ENCODE peak calls at places on chromosomes 16 and 17, in five cellular contexts. C is EH; Q is HCT116; V is stimulated activated CD4-positive, alpha-beta T cell treated with anti-CD3 and anti-CD28 coated beads, Interleukin-15, amount 100 ng/mL, for 48 hours; J is GM12892. P is an unnamed sample.

GRCh38 chr17:29620271-29620670 is 2.4 kb downstream of the CORO6 start:
- DNase-seq in C (peak; percentile 72), V (no peak), Q (peak; percentile 33), J (no peak), P (no peak)

GRCh38 chr16:10240854-10241613 is 58.8 kb upstream of the GRIN2A start:
- DNase-seq in V (no peak), C (peak; percentile 7), Q (no peak), J (no peak), P (no peak)

GRCh38 chr16:4780235-4780634 is 7.9 kb downstream of the SEPTIN12 start:
- DNase-seq in Q (no peak), C (peak; percentile 40), V (no peak), J (no peak), P (no peak)

GRCh38 chr16:8678068-8678927 is 3.9 kb downstream of the ABAT start:
- DNase-seq in J (no peak), V (no peak), C (peak; percentile 49), Q (no peak), P (no peak)

GRCh38 chr17:43444223-43445008 is 39.4 kb upstream of the DHX8 start:
- DNase-seq in C (peak; percentile 16), J (no peak), V (no peak), Q (no peak), P (no peak)

GRCh38 chr17:10357768-10358167 is 15.0 kb downstream of the MYH13 start:
- DNase-seq in C (no peak), V (no peak), Q (no peak), J (peak; percentile 29), P (no peak)

GRCh38 chr16:12690024-12690423 is 113.7 kb downstream of the CPPED1 start:
- DNase-seq in C (no peak), Q (no peak), V (no peak), J (no peak), P (no peak)

GRCh38 chr17:59641799-59642484 is 22.2 kb downstream of the CLTC start:
- DNase-seq in V (no peak), J (peak; percentile 17), C (peak; percentile 12), Q (no peak), P (peak; percentile 63)

GRCh38 chr16:23245268-23245667 is 56.8 kb upstream of the SCNN1B start:
- DNase-seq in Q (no peak), J (no peak), V (no peak), C (no peak), P (no peak)

P was measured in GM12864.